ENCODE peak calls at places on chromosomes 5 and 9, in six cellular contexts. One of them, this sample, is unnamed.

GRCh38 chr5:5078009-5078897 is 61.9 kb upstream of the ADAMTS16 start:
- DNase-seq in HFF-Myc: peak; percentile 4
- DNase-seq in Peyer's patch: no peak
- DNase-seq in cardiac fibroblast: no peak
- DNase-seq in heart right ventricle: no peak
- DNase-seq in brain microvascular endothelial cell: no peak
- DNase-seq in this sample: no peak

GRCh38 chr9:112157087-112157486 is 18.0 kb downstream of the SUSD1 start:
- DNase-seq in HFF-Myc: no peak
- DNase-seq in heart right ventricle: no peak
- DNase-seq in cardiac fibroblast: no peak
- DNase-seq in Peyer's patch: no peak
- DNase-seq in brain microvascular endothelial cell: no peak
- DNase-seq in this sample: no peak

GRCh38 chr9:20228096-20228495 is 394.2 kb downstream of the MLLT3 start:
- DNase-seq in Peyer's patch: no peak
- DNase-seq in brain microvascular endothelial cell: no peak
- DNase-seq in HFF-Myc: no peak
- DNase-seq in cardiac fibroblast: no peak
- DNase-seq in heart right ventricle: no peak
- DNase-seq in this sample: no peak

GRCh38 chr9:19788152-19788551 is 685 bp downstream of the SLC24A2 start:
- DNase-seq in cardiac fibroblast: no peak
- DNase-seq in Peyer's patch: no peak
- DNase-seq in brain microvascular endothelial cell: no peak
- DNase-seq in HFF-Myc: no peak
- DNase-seq in heart right ventricle: no peak
- DNase-seq in this sample: no peak

GRCh38 chr5:132674671-132675506 is 1.1 kb downstream of the IL4 start:
- DNase-seq in cardiac fibroblast: peak; percentile 97
- DNase-seq in brain microvascular endothelial cell: peak; percentile 94
- DNase-seq in Peyer's patch: no peak
- DNase-seq in heart right ventricle: no peak
- DNase-seq in HFF-Myc: peak; percentile 80
- DNase-seq in this sample: peak; percentile 48

GRCh38 chr5:83277154-83277553 is 194.4 kb upstream of the VCAN start:
- DNase-seq in cardiac fibroblast: no peak
- DNase-seq in brain microvascular endothelial cell: no peak
- DNase-seq in heart right ventricle: peak; percentile 23
- DNase-seq in HFF-Myc: no peak
- DNase-seq in Peyer's patch: no peak
- DNase-seq in this sample: no peak

GRCh38 chr5:99773290-99773689 is 761.9 kb upstream of the FAM174A start:
- DNase-seq in HFF-Myc: no peak
- DNase-seq in brain microvascular endothelial cell: no peak
- DNase-seq in heart right ventricle: no peak
- DNase-seq in Peyer's patch: no peak
- DNase-seq in cardiac fibroblast: no peak
- DNase-seq in this sample: no peak

GRCh38 chr5:36164461-36164860 is 12.6 kb downstream of the SKP2 start:
- DNase-seq in cardiac fibroblast: no peak
- DNase-seq in heart right ventricle: no peak
- DNase-seq in HFF-Myc: no peak
- DNase-seq in brain microvascular endothelial cell: no peak
- DNase-seq in Peyer's patch: no peak
- DNase-seq in this sample: no peak

GRCh38 chr5:23235246-23235645 is 272.2 kb upstream of the PRDM9 start:
- DNase-seq in HFF-Myc: no peak
- DNase-seq in heart right ventricle: no peak
- DNase-seq in brain microvascular endothelial cell: no peak
- DNase-seq in cardiac fibroblast: no peak
- DNase-seq in Peyer's patch: no peak
- DNase-seq in this sample: no peak

GRCh38 chr5:76980518-76981144 is 27.8 kb downstream of the CRHBP start:
- DNase-seq in cardiac fibroblast: no peak
- DNase-seq in Peyer's patch: no peak
- DNase-seq in brain microvascular endothelial cell: no peak
- DNase-seq in heart right ventricle: no peak
- DNase-seq in HFF-Myc: no peak
- DNase-seq in this sample: no peak

GRCh38 chr5:170348069-170348702 is 41.0 kb downstream of the KCNMB1 start:
- DNase-seq in cardiac fibroblast: peak; percentile 10
- DNase-seq in Peyer's patch: no peak
- DNase-seq in HFF-Myc: no peak
- DNase-seq in brain microvascular endothelial cell: no peak
- DNase-seq in heart right ventricle: no peak
- DNase-seq in this sample: no peak

GRCh38 chr9:69168709-69169217 is 5.3 kb upstream of the TJP2 start:
- DNase-seq in cardiac fibroblast: peak; percentile 81
- DNase-seq in Peyer's patch: peak; percentile 52
- DNase-seq in brain microvascular endothelial cell: no peak
- DNase-seq in HFF-Myc: no peak
- DNase-seq in heart right ventricle: no peak
- DNase-seq in this sample: no peak

GRCh38 chr5:61586096-61587084 is 254.3 kb downstream of the ZSWIM6 start:
- DNase-seq in Peyer's patch: no peak
- DNase-seq in HFF-Myc: no peak
- DNase-seq in cardiac fibroblast: no peak
- DNase-seq in heart right ventricle: no peak
- DNase-seq in brain microvascular endothelial cell: no peak
- DNase-seq in this sample: no peak

GRCh38 chr9:77177894-77178794 is 810 bp downstream of the VPS13A start:
- DNase-seq in cardiac fibroblast: peak; percentile 40
- DNase-seq in HFF-Myc: no peak
- DNase-seq in Peyer's patch: peak; percentile 51
- DNase-seq in heart right ventricle: peak; percentile 35
- DNase-seq in brain microvascular endothelial cell: peak; percentile 20
- DNase-seq in this sample: no peak

GRCh38 chr5:27316283-27316675 is 277.9 kb upstream of the CDH9 start:
- DNase-seq in brain microvascular endothelial cell: peak; percentile 62
- DNase-seq in cardiac fibroblast: peak; percentile 73
- DNase-seq in Peyer's patch: no peak
- DNase-seq in HFF-Myc: peak; percentile 12
- DNase-seq in heart right ventricle: no peak
- DNase-seq in this sample: no peak

GRCh38 chr9:123282343-123283047 is 14.1 kb upstream of the STRBP start:
- DNase-seq in cardiac fibroblast: no peak
- DNase-seq in brain microvascular endothelial cell: no peak
- DNase-seq in HFF-Myc: no peak
- DNase-seq in heart right ventricle: peak; percentile 71
- DNase-seq in Peyer's patch: no peak
- DNase-seq in this sample: no peak

GRCh38 chr5:62347928-62348327 is 41.9 kb downstream of the KIF2A start:
- DNase-seq in HFF-Myc: no peak
- DNase-seq in cardiac fibroblast: no peak
- DNase-seq in Peyer's patch: no peak
- DNase-seq in heart right ventricle: no peak
- DNase-seq in brain microvascular endothelial cell: no peak
- DNase-seq in this sample: no peak

GRCh38 chr5:90434116-90434714 is 24.7 kb upstream of the CETN3 start:
- DNase-seq in HFF-Myc: no peak
- DNase-seq in heart right ventricle: no peak
- DNase-seq in Peyer's patch: peak; percentile 22
- DNase-seq in brain microvascular endothelial cell: peak; percentile 47
- DNase-seq in cardiac fibroblast: peak; percentile 61
- DNase-seq in this sample: no peak

GRCh38 chr5:9787813-9788600 is 157.9 kb upstream of the TAS2R1 start:
- DNase-seq in cardiac fibroblast: no peak
- DNase-seq in brain microvascular endothelial cell: no peak
- DNase-seq in heart right ventricle: peak; percentile 14
- DNase-seq in HFF-Myc: no peak
- DNase-seq in Peyer's patch: no peak
- DNase-seq in this sample: no peak

GRCh38 chr5:116380615-116381014 is 194.0 kb downstream of the SEMA6A start:
- DNase-seq in Peyer's patch: no peak
- DNase-seq in brain microvascular endothelial cell: no peak
- DNase-seq in cardiac fibroblast: no peak
- DNase-seq in heart right ventricle: no peak
- DNase-seq in HFF-Myc: no peak
- DNase-seq in this sample: no peak

GRCh38 chr9:36284226-36284625 is 26.0 kb upstream of the GNE start:
- DNase-seq in HFF-Myc: no peak
- DNase-seq in Peyer's patch: no peak
- DNase-seq in cardiac fibroblast: peak; percentile 10
- DNase-seq in brain microvascular endothelial cell: no peak
- DNase-seq in heart right ventricle: no peak
- DNase-seq in this sample: peak; percentile 81

GRCh38 chr9:127181315-127181580 is 58.8 kb upstream of the ANGPTL2 start:
- DNase-seq in brain microvascular endothelial cell: no peak
- DNase-seq in cardiac fibroblast: no peak
- DNase-seq in Peyer's patch: no peak
- DNase-seq in HFF-Myc: no peak
- DNase-seq in heart right ventricle: no peak
- DNase-seq in this sample: no peak

GRCh38 chr5:172617817-172618216 is 23.2 kb upstream of the NEURL1B start:
- DNase-seq in brain microvascular endothelial cell: no peak
- DNase-seq in Peyer's patch: no peak
- DNase-seq in HFF-Myc: no peak
- DNase-seq in cardiac fibroblast: no peak
- DNase-seq in heart right ventricle: no peak
- DNase-seq in this sample: no peak

GRCh38 chr5:20276959-20277263 is 288.9 kb upstream of the CDH18 start:
- DNase-seq in brain microvascular endothelial cell: no peak
- DNase-seq in heart right ventricle: no peak
- DNase-seq in Peyer's patch: no peak
- DNase-seq in cardiac fibroblast: no peak
- DNase-seq in HFF-Myc: no peak
- DNase-seq in this sample: no peak

GRCh38 chr5:148397968-148398595 is 14.3 kb downstream of the FBXO38 start:
- DNase-seq in brain microvascular endothelial cell: no peak
- DNase-seq in Peyer's patch: no peak
- DNase-seq in HFF-Myc: no peak
- DNase-seq in heart right ventricle: no peak
- DNase-seq in cardiac fibroblast: no peak
- DNase-seq in this sample: no peak

GRCh38 chr9:126935630-126936029 is 21.0 kb downstream of the RALGPS1 start:
- DNase-seq in heart right ventricle: no peak
- DNase-seq in brain microvascular endothelial cell: peak; percentile 16
- DNase-seq in Peyer's patch: no peak
- DNase-seq in HFF-Myc: no peak
- DNase-seq in cardiac fibroblast: peak; percentile 43
- DNase-seq in this sample: no peak

GRCh38 chr9:37382161-37382981 is 40.1 kb upstream of the GRHPR start:
- DNase-seq in cardiac fibroblast: no peak
- DNase-seq in heart right ventricle: no peak
- DNase-seq in HFF-Myc: no peak
- DNase-seq in brain microvascular endothelial cell: no peak
- DNase-seq in Peyer's patch: no peak
- DNase-seq in this sample: no peak

GRCh38 chr9:114506082-114506390 is 763 bp upstream of the WHRN start:
- DNase-seq in brain microvascular endothelial cell: no peak
- DNase-seq in Peyer's patch: no peak
- DNase-seq in cardiac fibroblast: no peak
- DNase-seq in heart right ventricle: no peak
- DNase-seq in HFF-Myc: no peak
- DNase-seq in this sample: no peak

GRCh38 chr5:124093658-124094057 is 581.7 kb downstream of the CSNK1G3 start:
- DNase-seq in brain microvascular endothelial cell: no peak
- DNase-seq in cardiac fibroblast: no peak
- DNase-seq in Peyer's patch: no peak
- DNase-seq in HFF-Myc: no peak
- DNase-seq in heart right ventricle: no peak
- DNase-seq in this sample: no peak

GRCh38 chr5:73446631-73447233 is 1.8 kb downstream of the FOXD1 start:
- DNase-seq in Peyer's patch: no peak
- DNase-seq in HFF-Myc: no peak
- DNase-seq in brain microvascular endothelial cell: no peak
- DNase-seq in heart right ventricle: no peak
- DNase-seq in cardiac fibroblast: peak; percentile 20
- DNase-seq in this sample: no peak
- H3K4me3 ChIP-seq in Peyer's patch: peak overlapping the region; percentile 56
- H3K4me3 ChIP-seq in HFF-Myc: peak overlapping the region; percentile 76
- H3K4me3 ChIP-seq in brain microvascular endothelial cell: peak overlapping the region; percentile 71
- H3K4me3 ChIP-seq in heart right ventricle: peak overlapping the region; percentile 8
- H3K4me3 ChIP-seq in cardiac fibroblast: peak overlapping the region; percentile 57
- H3K4me3 ChIP-seq in this sample: peak overlapping the region; percentile 67

GRCh38 chr9:109918359-109919163 is 138.6 kb downstream of the PALM2AKAP2 start:
- DNase-seq in cardiac fibroblast: peak; percentile 41
- DNase-seq in HFF-Myc: no peak
- DNase-seq in Peyer's patch: peak; percentile 51
- DNase-seq in heart right ventricle: no peak
- DNase-seq in brain microvascular endothelial cell: no peak
- DNase-seq in this sample: no peak
- H3K4me3 ChIP-seq in cardiac fibroblast: no peak overlapping the region
- H3K4me3 ChIP-seq in HFF-Myc: no peak overlapping the region
- H3K4me3 ChIP-seq in Peyer's patch: peak overlapping the region; percentile 2
- H3K4me3 ChIP-seq in heart right ventricle: no peak overlapping the region
- H3K4me3 ChIP-seq in brain microvascular endothelial cell: no peak overlapping the region
- H3K4me3 ChIP-seq in this sample: no peak overlapping the region

GRCh38 chr5:109352024-109352423 is 57.8 kb downstream of the PJA2 start:
- DNase-seq in cardiac fibroblast: no peak
- DNase-seq in brain microvascular endothelial cell: no peak
- DNase-seq in heart right ventricle: no peak
- DNase-seq in Peyer's patch: no peak
- DNase-seq in HFF-Myc: no peak
- DNase-seq in this sample: no peak

GRCh38 chr5:109350537-109351270 is 59.1 kb downstream of the PJA2 start:
- DNase-seq in cardiac fibroblast: peak; percentile 50
- DNase-seq in Peyer's patch: no peak
- DNase-seq in brain microvascular endothelial cell: no peak
- DNase-seq in heart right ventricle: no peak
- DNase-seq in HFF-Myc: no peak
- DNase-seq in this sample: no peak

GRCh38 chr5:109354761-109355160 is 55.0 kb downstream of the PJA2 start:
- DNase-seq in heart right ventricle: no peak
- DNase-seq in brain microvascular endothelial cell: no peak
- DNase-seq in HFF-Myc: no peak
- DNase-seq in Peyer's patch: no peak
- DNase-seq in cardiac fibroblast: no peak
- DNase-seq in this sample: no peak

GRCh38 chr5:109349419-109349818 is 60.4 kb downstream of the PJA2 start:
- DNase-seq in heart right ventricle: no peak
- DNase-seq in brain microvascular endothelial cell: no peak
- DNase-seq in cardiac fibroblast: no peak
- DNase-seq in Peyer's patch: no peak
- DNase-seq in HFF-Myc: no peak
- DNase-seq in this sample: no peak

DNA sequence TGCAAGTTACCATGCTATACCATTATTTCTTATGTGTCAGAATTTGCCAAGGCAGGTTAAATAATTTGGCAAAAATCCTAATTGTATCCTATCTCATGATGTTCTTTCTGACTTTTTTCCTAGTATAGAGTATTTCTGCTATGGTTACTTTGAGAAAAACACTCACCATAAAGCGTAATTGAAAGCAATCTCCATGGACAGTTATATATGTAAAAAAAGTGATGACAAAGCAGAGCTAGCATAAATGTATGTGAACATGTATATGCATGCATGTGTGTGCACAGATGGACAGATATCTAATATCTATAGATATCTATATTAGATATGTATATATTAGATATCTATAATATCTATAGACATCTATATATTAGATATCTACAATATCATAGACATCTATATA is 57.3 kb downstream of the PJA2 start:
- DNase-seq in cardiac fibroblast: no peak
- DNase-seq in Peyer's patch: no peak
- DNase-seq in HFF-Myc: no peak
- DNase-seq in brain microvascular endothelial cell: no peak
- DNase-seq in heart right ventricle: no peak
- DNase-seq in this sample: no peak
- H3K4me3 ChIP-seq in cardiac fibroblast: no peak overlapping the region
- H3K4me3 ChIP-seq in Peyer's patch: no peak overlapping the region
- H3K4me3 ChIP-seq in HFF-Myc: no peak overlapping the region
- H3K4me3 ChIP-seq in brain microvascular endothelial cell: no peak overlapping the region
- H3K4me3 ChIP-seq in heart right ventricle: no peak overlapping the region
- H3K4me3 ChIP-seq in this sample: no peak overlapping the region

GRCh38 chr9:23850242-23851023 is 24.4 kb upstream of the ELAVL2 start:
- DNase-seq in HFF-Myc: no peak
- DNase-seq in Peyer's patch: no peak
- DNase-seq in heart right ventricle: no peak
- DNase-seq in cardiac fibroblast: no peak
- DNase-seq in brain microvascular endothelial cell: no peak
- DNase-seq in this sample: no peak
- H3K4me3 ChIP-seq in HFF-Myc: no peak overlapping the region
- H3K4me3 ChIP-seq in Peyer's patch: no peak overlapping the region
- H3K4me3 ChIP-seq in heart right ventricle: peak overlapping the region; percentile 51
- H3K4me3 ChIP-seq in cardiac fibroblast: no peak overlapping the region
- H3K4me3 ChIP-seq in brain microvascular endothelial cell: peak overlapping the region; percentile 39
- H3K4me3 ChIP-seq in this sample: peak overlapping the region; percentile 37